ENCODE peak calls at places on chromosomes 2 and 18, in eight cellular contexts. One of them, this sample, is unnamed.

GRCh38 chr2:118292991-118293390 is 204.7 kb downstream of the INSIG2 start:
- DNase-seq in substantia nigra: no peak
- DNase-seq in stromal cell of bone marrow: peak; percentile 57
- DNase-seq in IMR-90: no peak
- DNase-seq in transverse colon: no peak
- DNase-seq in stimulated activated CD8-positive, alpha-beta memory T cell treated with anti-CD3 and anti-CD28 coated beads, Interleukin-4, amount 100 ng/mL, for 4 hours: no peak
- DNase-seq in iPS-NIHi11: no peak
- DNase-seq in activated T-cell treated with anti-CD3 and anti-CD28 coated beads, Interleukin-2, amount 50 U/mL, for 48 hours: no peak
- DNase-seq in this sample: no peak

GRCh38 chr2:29222381-29223179 is 107.4 kb downstream of the CLIP4 start:
- DNase-seq in transverse colon: no peak
- DNase-seq in activated T-cell treated with anti-CD3 and anti-CD28 coated beads, Interleukin-2, amount 50 U/mL, for 48 hours: no peak
- DNase-seq in substantia nigra: no peak
- DNase-seq in stromal cell of bone marrow: no peak
- DNase-seq in iPS-NIHi11: no peak
- DNase-seq in IMR-90: no peak
- DNase-seq in stimulated activated CD8-positive, alpha-beta memory T cell treated with anti-CD3 and anti-CD28 coated beads, Interleukin-4, amount 100 ng/mL, for 4 hours: no peak
- DNase-seq in this sample: no peak

GRCh38 chr2:29293830-29294438 is 178.7 kb downstream of the CLIP4 start:
- DNase-seq in substantia nigra: no peak
- DNase-seq in transverse colon: no peak
- DNase-seq in IMR-90: peak; percentile 28
- DNase-seq in stimulated activated CD8-positive, alpha-beta memory T cell treated with anti-CD3 and anti-CD28 coated beads, Interleukin-4, amount 100 ng/mL, for 4 hours: no peak
- DNase-seq in stromal cell of bone marrow: no peak
- DNase-seq in activated T-cell treated with anti-CD3 and anti-CD28 coated beads, Interleukin-2, amount 50 U/mL, for 48 hours: no peak
- DNase-seq in iPS-NIHi11: peak; percentile 83
- DNase-seq in this sample: peak; percentile 19

GRCh38 chr2:234269769-234270204 is 219.3 kb downstream of the SPP2 start:
- DNase-seq in stromal cell of bone marrow: peak; percentile 50
- DNase-seq in activated T-cell treated with anti-CD3 and anti-CD28 coated beads, Interleukin-2, amount 50 U/mL, for 48 hours: no peak
- DNase-seq in stimulated activated CD8-positive, alpha-beta memory T cell treated with anti-CD3 and anti-CD28 coated beads, Interleukin-4, amount 100 ng/mL, for 4 hours: no peak
- DNase-seq in transverse colon: peak; percentile 44
- DNase-seq in iPS-NIHi11: no peak
- DNase-seq in substantia nigra: no peak
- DNase-seq in IMR-90: peak; percentile 71
- DNase-seq in this sample: no peak

GRCh38 chr2:3604207-3604877 is 9.4 kb downstream of the COLEC11 start:
- DNase-seq in activated T-cell treated with anti-CD3 and anti-CD28 coated beads, Interleukin-2, amount 50 U/mL, for 48 hours: no peak
- DNase-seq in stimulated activated CD8-positive, alpha-beta memory T cell treated with anti-CD3 and anti-CD28 coated beads, Interleukin-4, amount 100 ng/mL, for 4 hours: no peak
- DNase-seq in substantia nigra: no peak
- DNase-seq in iPS-NIHi11: no peak
- DNase-seq in transverse colon: no peak
- DNase-seq in IMR-90: no peak
- DNase-seq in stromal cell of bone marrow: no peak
- DNase-seq in this sample: no peak

GRCh38 chr18:6857305-6857704 is 127.8 kb downstream of the ARHGAP28 start:
- DNase-seq in stimulated activated CD8-positive, alpha-beta memory T cell treated with anti-CD3 and anti-CD28 coated beads, Interleukin-4, amount 100 ng/mL, for 4 hours: no peak
- DNase-seq in iPS-NIHi11: no peak
- DNase-seq in activated T-cell treated with anti-CD3 and anti-CD28 coated beads, Interleukin-2, amount 50 U/mL, for 48 hours: no peak
- DNase-seq in substantia nigra: no peak
- DNase-seq in stromal cell of bone marrow: no peak
- DNase-seq in transverse colon: no peak
- DNase-seq in IMR-90: peak; percentile 86
- DNase-seq in this sample: no peak

GRCh38 chr2:24785704-24786321 is 7.4 kb downstream of the PTRHD1 start:
- DNase-seq in transverse colon: no peak
- DNase-seq in activated T-cell treated with anti-CD3 and anti-CD28 coated beads, Interleukin-2, amount 50 U/mL, for 48 hours: no peak
- DNase-seq in stimulated activated CD8-positive, alpha-beta memory T cell treated with anti-CD3 and anti-CD28 coated beads, Interleukin-4, amount 100 ng/mL, for 4 hours: no peak
- DNase-seq in IMR-90: no peak
- DNase-seq in substantia nigra: no peak
- DNase-seq in stromal cell of bone marrow: no peak
- DNase-seq in iPS-NIHi11: no peak
- DNase-seq in this sample: no peak

GRCh38 chr18:72235422-72235821 is 308.7 kb downstream of the CBLN2 start:
- DNase-seq in IMR-90: no peak
- DNase-seq in stimulated activated CD8-positive, alpha-beta memory T cell treated with anti-CD3 and anti-CD28 coated beads, Interleukin-4, amount 100 ng/mL, for 4 hours: no peak
- DNase-seq in transverse colon: no peak
- DNase-seq in activated T-cell treated with anti-CD3 and anti-CD28 coated beads, Interleukin-2, amount 50 U/mL, for 48 hours: no peak
- DNase-seq in stromal cell of bone marrow: no peak
- DNase-seq in iPS-NIHi11: no peak
- DNase-seq in substantia nigra: no peak
- DNase-seq in this sample: no peak

GRCh38 chr2:158726906-158727592 is 68.1 kb upstream of the DAPL1 start:
- DNase-seq in substantia nigra: peak; percentile 90
- DNase-seq in transverse colon: no peak
- DNase-seq in stimulated activated CD8-positive, alpha-beta memory T cell treated with anti-CD3 and anti-CD28 coated beads, Interleukin-4, amount 100 ng/mL, for 4 hours: no peak
- DNase-seq in stromal cell of bone marrow: no peak
- DNase-seq in IMR-90: no peak
- DNase-seq in iPS-NIHi11: no peak
- DNase-seq in activated T-cell treated with anti-CD3 and anti-CD28 coated beads, Interleukin-2, amount 50 U/mL, for 48 hours: no peak
- DNase-seq in this sample: no peak

GRCh38 chr2:228157841-228158240 is 23.6 kb downstream of the SPHKAP start:
- DNase-seq in substantia nigra: no peak
- DNase-seq in IMR-90: no peak
- DNase-seq in transverse colon: no peak
- DNase-seq in stimulated activated CD8-positive, alpha-beta memory T cell treated with anti-CD3 and anti-CD28 coated beads, Interleukin-4, amount 100 ng/mL, for 4 hours: no peak
- DNase-seq in stromal cell of bone marrow: no peak
- DNase-seq in activated T-cell treated with anti-CD3 and anti-CD28 coated beads, Interleukin-2, amount 50 U/mL, for 48 hours: no peak
- DNase-seq in iPS-NIHi11: no peak
- DNase-seq in this sample: no peak

This sample was measured in activated naive CD8-positive, alpha-beta T cell treated with anti-CD3 and anti-CD28 coated beads, Interleukin-2, amount 50 U/mL, for 24 hours.